ENCODE peak calls at places on chromosomes 7 and 10, in eight cellular contexts. T, H, C, Y, N, A, P and B are unnamed samples.

GRCh38 chr10:28432210-28432676 is 100.7 kb upstream of the WAC start:
- DNase-seq in T (peak), H (peak), C (no peak), Y (peak), N (peak), A (peak), P (peak), B (peak)

GRCh38 chr7:6146666-6147065 is 115.5 kb downstream of the ANKRD61 start:
- DNase-seq in T (no peak), H (no peak), C (no peak), Y (no peak), N (no peak), A (no peak), P (no peak), B (no peak)

GRCh38 chr10:132811891-132812481 is 26.0 kb upstream of the NKX6-2 start:
- DNase-seq in T (no peak), H (no peak), C (no peak), Y (no peak), N (no peak), A (peak), P (no peak), B (no peak)

GRCh38 chr7:108066486-108066885 is 63.5 kb upstream of the LAMB1 start:
- DNase-seq in T (no peak), H (no peak), C (no peak), Y (no peak), N (peak), A (no peak), P (no peak), B (no peak)

GRCh38 chr10:95688648-95689047 is 5.1 kb downstream of the TCTN3 start:
- DNase-seq in T (no peak), H (no peak), C (no peak), Y (no peak), N (no peak), A (no peak), P (no peak), B (no peak)

GRCh38 chr7:69663911-69664310 is 65.6 kb downstream of the AUTS2 start:
- DNase-seq in T (no peak), H (no peak), C (no peak), Y (no peak), N (no peak), A (no peak), P (no peak), B (no peak)

GRCh38 chr7:16918288-16918895 is 36.6 kb upstream of the AGR3 start:
- DNase-seq in T (peak), H (no peak), C (no peak), Y (peak), N (peak), A (no peak), P (peak), B (no peak)

GRCh38 chr10:2914741-2915140 is 152.6 kb upstream of the PFKP start:
- DNase-seq in T (no peak), H (peak), C (no peak), Y (no peak), N (no peak), A (no peak), P (no peak), B (no peak)

GRCh38 chr7:139776486-139777303 is 1.1 kb downstream of the HIPK2 start:
- DNase-seq in T (peak), H (no peak), C (no peak), Y (peak), N (peak), A (no peak), P (peak), B (peak)

GRCh38 chr7:71414490-71414889 is 282.5 kb downstream of the GALNT17 start:
- DNase-seq in T (no peak), H (no peak), C (no peak), Y (no peak), N (no peak), A (no peak), P (no peak), B (peak)

GRCh38 chr10:110783509-110784103 is 88.1 kb upstream of the PDCD4 start:
- DNase-seq in T (no peak), H (no peak), C (no peak), Y (no peak), N (peak), A (no peak), P (no peak), B (no peak)

GRCh38 chr7:29494350-29494749 is 69.3 kb upstream of the PRR15 start:
- DNase-seq in T (peak), H (no peak), C (no peak), Y (no peak), N (peak), A (no peak), P (peak), B (no peak)

GRCh38 chr10:132617781-132618052 is 80.1 kb downstream of the INPP5A start:
- DNase-seq in T (no peak), H (no peak), C (no peak), Y (no peak), N (no peak), A (no peak), P (no peak), B (no peak)

GRCh38 chr10:131402771-131403723 is 91.5 kb upstream of the TCERG1L start:
- DNase-seq in T (no peak), H (no peak), C (no peak), Y (no peak), N (no peak), A (no peak), P (no peak), B (no peak)

GRCh38 chr7:130154501-130155317 is 50.5 kb downstream of the TMEM209 start:
- DNase-seq in T (no peak), H (no peak), C (no peak), Y (peak), N (no peak), A (peak), P (no peak), B (peak)

GRCh38 chr7:157394246-157395191 is 57.7 kb downstream of the DNAJB6 start:
- DNase-seq in T (peak), H (no peak), C (no peak), Y (no peak), N (no peak), A (no peak), P (no peak), B (no peak)

GRCh38 chr10:27948191-27948590 is 50.7 kb downstream of the ODAD2 start:
- DNase-seq in T (no peak), H (no peak), C (no peak), Y (no peak), N (peak), A (no peak), P (no peak), B (peak)

GRCh38 chr10:48731654-48732053 is 47.0 kb downstream of the WDFY4 start:
- DNase-seq in T (no peak), H (no peak), C (no peak), Y (no peak), N (no peak), A (no peak), P (no peak), B (no peak)

GRCh38 chr7:5435291-5436002 is 11.8 kb upstream of the TNRC18 start:
- DNase-seq in T (no peak), H (no peak), C (no peak), Y (no peak), N (no peak), A (no peak), P (no peak), B (no peak)

GRCh38 chr10:44696496-44696895 is 214.6 kb upstream of the TMEM72 start:
- DNase-seq in T (peak), H (no peak), C (no peak), Y (no peak), N (peak), A (no peak), P (peak), B (no peak)

GRCh38 chr10:95728535-95728934 is 27.4 kb upstream of the ENTPD1 start:
- DNase-seq in T (no peak), H (no peak), C (no peak), Y (no peak), N (no peak), A (no peak), P (no peak), B (no peak)

GRCh38 chr10:48900296-48900695 is 39.3 kb downstream of the LRRC18 start:
- DNase-seq in T (no peak), H (no peak), C (no peak), Y (no peak), N (no peak), A (no peak), P (no peak), B (no peak)

GRCh38 chr10:4947635-4948596 is 15.3 kb upstream of the AKR1C1 start:
- DNase-seq in T (peak), H (peak), C (no peak), Y (no peak), N (peak), A (no peak), P (peak), B (no peak)

GRCh38 chr7:13731643-13732042 is 257.8 kb downstream of the ETV1 start:
- DNase-seq in T (peak), H (no peak), C (no peak), Y (no peak), N (no peak), A (no peak), P (no peak), B (no peak)

GRCh38 chr10:37448161-37448560 is 322.8 kb downstream of the ANKRD30A start:
- DNase-seq in T (no peak), H (no peak), C (no peak), Y (no peak), N (no peak), A (no peak), P (no peak), B (no peak)

GRCh38 chr10:75234683-75235374 is 928 bp downstream of the COMTD1 start:
- DNase-seq in T (no peak), H (no peak), C (no peak), Y (no peak), N (no peak), A (peak), P (no peak), B (no peak)

GRCh38 chr10:104809288-104810090 is 168.4 kb downstream of the SORCS3 start:
- DNase-seq in T (peak), H (peak), C (no peak), Y (no peak), N (peak), A (no peak), P (no peak), B (peak)

GRCh38 chr10:26573674-26574073 is 123.8 kb upstream of the PDSS1 start:
- DNase-seq in T (no peak), H (no peak), C (no peak), Y (no peak), N (no peak), A (no peak), P (no peak), B (no peak)

GRCh38 chr10:90787906-90788491 is 69.8 kb downstream of the HTR7 start:
- DNase-seq in T (peak), H (no peak), C (no peak), Y (peak), N (peak), A (no peak), P (peak), B (no peak)

GRCh38 chr10:14569274-14570060 is 205.2 kb downstream of the FAM107B start:
- DNase-seq in T (no peak), H (no peak), C (no peak), Y (peak), N (no peak), A (no peak), P (no peak), B (no peak)

GRCh38 chr10:102782698-102783540 is 39.2 kb downstream of the WBP1L start:
- DNase-seq in T (peak), H (peak), C (peak), Y (peak), N (peak), A (peak), P (peak), B (no peak)

GRCh38 chr10:99234067-99234738 is 1.4 kb downstream of the HPSE2 start:
- DNase-seq in T (peak), H (no peak), C (no peak), Y (peak), N (peak), A (peak), P (peak), B (no peak)

GRCh38 chr7:24778543-24779282 is 21.4 kb upstream of the GSDME start:
- DNase-seq in T (peak), H (no peak), C (no peak), Y (no peak), N (peak), A (peak), P (no peak), B (no peak)

GRCh38 chr10:49186613-49187012 is 1.6 kb downstream of the TMEM273 start:
- DNase-seq in T (no peak), H (no peak), C (no peak), Y (no peak), N (no peak), A (no peak), P (no peak), B (no peak)

GRCh38 chr7:46930336-46930735 is 651.6 kb downstream of the TNS3 start:
- DNase-seq in T (peak), H (peak), C (no peak), Y (no peak), N (peak), A (peak), P (peak), B (no peak)

GRCh38 chr7:130823060-130823459 is 89.1 kb upstream of the KLF14 start:
- DNase-seq in T (no peak), H (no peak), C (no peak), Y (no peak), N (no peak), A (no peak), P (no peak), B (no peak)

GRCh38 chr10:89414146-89414878 is at the start of gene IFIT5:
- DNase-seq in T (peak), H (no peak), C (peak), Y (peak), N (peak), A (peak), P (peak), B (peak)

GRCh38 chr7:36406156-36406555 is 16.5 kb downstream of the ANLN start:
- DNase-seq in T (peak), H (no peak), C (no peak), Y (no peak), N (no peak), A (no peak), P (no peak), B (no peak)

GRCh38 chr7:39271386-39271785 is 293.7 kb downstream of the POU6F2 start:
- DNase-seq in T (no peak), H (peak), C (peak), Y (peak), N (peak), A (peak), P (no peak), B (peak)

GRCh38 chr10:62057359-62057758 is 155.9 kb downstream of the ARID5B start:
- DNase-seq in T (no peak), H (no peak), C (no peak), Y (no peak), N (peak), A (no peak), P (no peak), B (no peak)

DNA sequence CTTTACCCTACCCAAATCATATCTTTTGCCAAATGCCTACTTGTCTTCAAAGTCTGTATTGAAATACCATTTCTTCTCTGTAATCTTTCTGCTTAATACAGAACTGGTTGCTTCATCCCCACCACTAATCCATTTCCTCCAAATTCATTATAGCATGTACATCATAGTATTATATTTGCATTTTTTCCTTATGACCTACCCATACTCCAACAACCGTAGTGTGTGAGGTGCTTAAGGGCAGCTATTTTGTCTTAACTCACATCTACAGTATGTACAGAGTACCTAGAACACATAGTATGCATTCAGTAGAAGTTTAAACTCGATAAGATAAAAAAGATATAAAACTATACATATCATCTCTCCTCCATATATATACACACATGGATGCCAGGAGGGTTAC is 23.7 kb downstream of the ACSL5 start:
- DNase-seq in T (no peak), H (no peak), C (no peak), Y (no peak), N (no peak), A (no peak), P (no peak), B (no peak)
- H3K4me3 ChIP-seq in T (no peak), H (no peak), C (no peak), Y (no peak), N (no peak), A (no peak), P (no peak), B (no peak)

DNA sequence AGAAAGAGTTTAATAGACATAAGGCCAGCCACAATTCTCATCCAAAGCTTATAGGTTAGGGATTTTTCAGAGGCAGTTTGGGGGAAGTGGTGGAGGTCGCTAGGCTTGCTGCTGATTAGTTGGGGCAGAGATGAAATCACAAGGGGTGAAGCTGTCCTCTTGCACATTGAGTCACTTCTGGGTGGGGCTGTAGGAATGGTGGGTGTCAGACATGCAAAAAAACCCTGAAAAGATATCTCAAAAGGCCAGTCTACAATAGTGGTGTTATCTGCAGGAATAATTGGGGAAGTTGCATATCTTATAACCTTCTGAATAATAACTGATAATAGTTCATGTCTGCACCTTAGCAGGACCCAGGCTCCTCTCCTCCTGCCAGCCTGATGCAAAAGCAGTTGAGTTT is 2.1 kb downstream of the FAM24B start:
- DNase-seq in T (no peak), H (no peak), C (no peak), Y (no peak), N (no peak), A (no peak), P (no peak), B (no peak)
- H3K4me3 ChIP-seq in T (no peak), H (no peak), C (no peak), Y (no peak), N (no peak), A (no peak), P (no peak), B (no peak)

DNA sequence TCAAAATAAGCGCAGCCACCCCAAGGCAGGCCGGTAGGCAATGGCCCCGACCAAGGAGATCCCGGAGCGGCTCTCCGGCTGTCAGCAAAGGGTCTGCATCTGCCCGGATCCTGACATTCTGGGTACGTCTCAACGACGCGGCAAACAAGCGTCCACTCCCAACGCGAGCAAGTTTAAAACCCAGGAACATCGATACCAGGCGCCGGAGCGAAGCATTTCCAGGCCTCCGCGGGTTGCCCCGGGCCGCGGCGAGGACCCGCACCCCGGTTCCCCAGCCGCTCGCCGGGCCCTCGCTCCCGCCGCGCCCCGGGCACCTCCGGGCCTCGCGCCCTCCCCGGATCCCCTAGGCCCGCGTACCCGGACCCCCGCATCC is 456 bp downstream of the URGCP start:
- DNase-seq in T (peak), H (no peak), C (no peak), Y (peak), N (peak), A (peak), P (peak), B (peak)
- H3K4me3 ChIP-seq in T (peak), H (peak), C (peak), Y (peak), N (peak), A (peak), P (peak), B (peak)

GRCh38 chr10:11235771-11236170 is 218.1 kb downstream of the CELF2 start:
- DNase-seq in T (no peak), H (no peak), C (no peak), Y (no peak), N (no peak), A (no peak), P (no peak), B (no peak)
- H3K4me3 ChIP-seq in T (no peak), H (no peak), C (no peak), Y (no peak), N (no peak), A (no peak), P (no peak), B (no peak)

GRCh38 chr7:116219288-116219687 is 8.9 kb downstream of the TES start:
- DNase-seq in T (no peak), H (no peak), C (no peak), Y (no peak), N (no peak), A (no peak), P (no peak), B (no peak)

GRCh38 chr7:116218747-116219146 is 8.4 kb downstream of the TES start:
- DNase-seq in T (no peak), H (no peak), C (no peak), Y (no peak), N (no peak), A (no peak), P (no peak), B (no peak)

GRCh38 chr7:116216956-116217570 is 6.7 kb downstream of the TES start:
- DNase-seq in T (no peak), H (no peak), C (no peak), Y (no peak), N (no peak), A (no peak), P (no peak), B (no peak)

GRCh38 chr7:116215550-116215949 is 5.2 kb downstream of the TES start:
- DNase-seq in T (no peak), H (no peak), C (no peak), Y (no peak), N (no peak), A (no peak), P (no peak), B (no peak)

DNA sequence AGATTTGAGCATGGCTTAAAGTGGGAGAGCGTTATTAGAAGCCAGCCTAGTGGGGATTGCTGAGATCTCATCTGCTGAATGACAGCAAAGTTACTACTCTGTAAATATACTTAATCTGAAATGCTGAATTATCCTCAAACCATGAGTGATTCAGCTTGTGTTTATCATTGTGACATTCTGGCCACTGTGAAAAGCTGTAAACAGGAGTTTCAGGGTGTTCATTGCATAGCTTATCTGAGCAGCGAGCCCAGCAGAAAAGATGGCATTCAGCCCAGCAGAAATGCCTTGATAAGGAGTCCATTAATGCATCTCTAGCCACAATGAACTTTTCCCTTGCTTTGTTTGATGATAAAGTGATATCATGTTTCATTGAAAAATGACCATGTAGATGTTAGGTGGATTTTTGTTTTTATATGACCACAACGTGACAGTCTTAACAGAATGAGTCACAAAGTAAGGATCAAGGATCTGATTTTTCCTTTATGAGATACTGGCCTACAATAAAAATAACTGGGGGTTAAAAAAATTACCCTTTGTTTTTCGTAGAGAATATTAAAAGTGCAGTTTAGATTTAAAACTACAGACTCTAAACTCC is 7.8 kb downstream of the TES start:
- DNase-seq in T (peak), H (no peak), C (no peak), Y (no peak), N (no peak), A (no peak), P (peak), B (peak)
- H3K4me3 ChIP-seq in T (peak), H (no peak), C (no peak), Y (no peak), N (no peak), A (no peak), P (no peak), B (peak)

DNA sequence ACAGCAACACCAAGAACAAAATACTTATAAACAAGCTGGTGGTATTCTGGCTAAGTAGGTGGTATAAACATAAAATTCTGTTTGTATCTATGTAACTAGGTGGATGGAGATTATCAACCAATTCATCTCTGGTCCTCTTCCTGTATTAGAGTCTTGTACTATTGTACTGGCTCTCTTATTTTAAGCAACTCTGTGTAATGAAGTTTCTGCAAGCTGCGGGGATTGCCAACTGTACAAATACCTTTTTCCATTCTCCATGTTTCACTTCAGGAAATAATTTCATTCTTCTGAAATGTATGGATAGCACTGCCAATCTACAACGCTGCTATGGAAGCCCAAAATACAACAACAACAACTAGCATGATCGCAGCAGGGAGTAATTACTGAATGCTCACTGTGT is 44.8 kb downstream of the JAZF1 start:
- DNase-seq in T (no peak), H (no peak), C (no peak), Y (no peak), N (no peak), A (no peak), P (no peak), B (no peak)
- H3K4me3 ChIP-seq in T (no peak), H (no peak), C (no peak), Y (no peak), N (no peak), A (no peak), P (no peak), B (no peak)